ENCODE peak calls at places on chromosomes 11 and 22, in four cellular contexts. One of them, this sample, is unnamed.

GRCh38 chr22:36756031-36756430 is 19.9 kb downstream of the IFT27 start:
- DNase-seq in A549: no peak
- DNase-seq in prostate gland: no peak
- DNase-seq in heart right ventricle: no peak
- DNase-seq in this sample: no peak

GRCh38 chr11:56932572-56933235 is 56.0 kb upstream of the OR5AK2 start:
- DNase-seq in heart right ventricle: no peak
- DNase-seq in prostate gland: peak; percentile 19
- DNase-seq in A549: peak; percentile 91
- DNase-seq in this sample: no peak

GRCh38 chr11:20443596-20443995 is 56.1 kb downstream of the PRMT3 start:
- DNase-seq in A549: peak; percentile 3
- DNase-seq in prostate gland: no peak
- DNase-seq in heart right ventricle: no peak
- DNase-seq in this sample: no peak

GRCh38 chr11:6468712-6469495 is 4.8 kb downstream of the TRIM3 start:
- DNase-seq in prostate gland: peak; percentile 42
- DNase-seq in A549: no peak
- DNase-seq in heart right ventricle: peak; percentile 95
- DNase-seq in this sample: peak; percentile 70

GRCh38 chr11:97364047-97364446 is 974.2 kb downstream of the JRKL start:
- DNase-seq in prostate gland: no peak
- DNase-seq in heart right ventricle: no peak
- DNase-seq in A549: no peak
- DNase-seq in this sample: no peak

GRCh38 chr22:36027960-36028645 is 521 bp downstream of the RBFOX2 start:
- DNase-seq in A549: peak; percentile 45
- DNase-seq in heart right ventricle: peak; percentile 36
- DNase-seq in prostate gland: peak; percentile 19
- DNase-seq in this sample: peak; percentile 2

GRCh38 chr11:120704256-120704750 is 192.8 kb downstream of the GRIK4 start:
- DNase-seq in heart right ventricle: no peak
- DNase-seq in A549: no peak
- DNase-seq in prostate gland: no peak
- DNase-seq in this sample: no peak

GRCh38 chr11:93694109-93694508 is 32.6 kb downstream of the CEP295 start:
- DNase-seq in heart right ventricle: no peak
- DNase-seq in A549: no peak
- DNase-seq in prostate gland: no peak
- DNase-seq in this sample: no peak

DNA sequence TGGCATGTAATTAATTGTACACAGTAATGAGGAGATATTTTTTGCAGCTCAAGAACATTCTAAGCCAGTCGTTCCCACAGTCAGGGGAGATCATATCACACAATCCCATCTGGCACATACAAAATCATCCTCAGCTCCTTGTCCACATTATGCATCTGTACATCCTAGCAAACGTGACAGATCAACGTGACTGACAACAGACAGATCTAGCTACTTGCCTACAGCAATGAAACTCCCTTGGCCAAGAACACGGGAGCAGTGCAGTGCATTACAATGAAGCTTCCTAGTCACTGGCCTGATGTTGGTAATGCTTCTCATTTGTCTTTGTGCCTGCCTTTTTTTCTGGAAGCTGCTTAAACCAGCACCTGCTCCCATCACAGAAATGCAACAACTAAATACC is 24.5 kb upstream of the GUCY1A2 start:
- DNase-seq in prostate gland: no peak
- DNase-seq in heart right ventricle: no peak
- DNase-seq in A549: no peak
- DNase-seq in this sample: no peak
- H3K27ac ChIP-seq in prostate gland: no peak overlapping the region
- H3K27ac ChIP-seq in heart right ventricle: no peak overlapping the region
- H3K27ac ChIP-seq in A549: no peak overlapping the region
- H3K27ac ChIP-seq in this sample: no peak overlapping the region

GRCh38 chr22:25697978-25698377 is 44.0 kb upstream of the MYO18B start:
- DNase-seq in prostate gland: no peak
- DNase-seq in A549: no peak
- DNase-seq in heart right ventricle: no peak
- DNase-seq in this sample: no peak
- H3K27ac ChIP-seq in prostate gland: no peak overlapping the region
- H3K27ac ChIP-seq in A549: no peak overlapping the region
- H3K27ac ChIP-seq in heart right ventricle: no peak overlapping the region
- H3K27ac ChIP-seq in this sample: no peak overlapping the region

GRCh38 chr22:46934172-46934745 is 171.8 kb downstream of the TBC1D22A start:
- DNase-seq in heart right ventricle: no peak
- DNase-seq in prostate gland: no peak
- DNase-seq in A549: no peak
- DNase-seq in this sample: no peak

GRCh38 chr22:46935506-46936377 is 173.3 kb downstream of the TBC1D22A start:
- DNase-seq in prostate gland: peak; percentile 19
- DNase-seq in heart right ventricle: peak; percentile 13
- DNase-seq in A549: no peak
- DNase-seq in this sample: peak; percentile 61

GRCh38 chr22:46936378-46936916 is 174.0 kb downstream of the TBC1D22A start:
- DNase-seq in A549: no peak
- DNase-seq in heart right ventricle: no peak
- DNase-seq in prostate gland: no peak
- DNase-seq in this sample: peak; percentile 28

GRCh38 chr22:46933526-46933925 is 171.1 kb downstream of the TBC1D22A start:
- DNase-seq in prostate gland: no peak
- DNase-seq in A549: no peak
- DNase-seq in heart right ventricle: no peak
- DNase-seq in this sample: no peak

GRCh38 chr22:46934746-46935491 is 172.5 kb downstream of the TBC1D22A start:
- DNase-seq in prostate gland: no peak
- DNase-seq in A549: peak; percentile 23
- DNase-seq in heart right ventricle: no peak
- DNase-seq in this sample: peak; percentile 68
- H3K27ac ChIP-seq in prostate gland: no peak overlapping the region
- H3K27ac ChIP-seq in A549: peak overlapping the region; percentile 81
- H3K27ac ChIP-seq in heart right ventricle: no peak overlapping the region
- H3K27ac ChIP-seq in this sample: peak overlapping the region; percentile 71

GRCh38 chr22:21856197-21856596 is 11.2 kb downstream of the MAPK1 start:
- DNase-seq in prostate gland: no peak
- DNase-seq in A549: no peak
- DNase-seq in heart right ventricle: no peak
- DNase-seq in this sample: no peak

GRCh38 chr22:21855715-21856114 is 11.7 kb downstream of the MAPK1 start:
- DNase-seq in prostate gland: no peak
- DNase-seq in A549: no peak
- DNase-seq in heart right ventricle: no peak
- DNase-seq in this sample: no peak

GRCh38 chr22:21856868-21857267 is 10.6 kb downstream of the MAPK1 start:
- DNase-seq in prostate gland: no peak
- DNase-seq in heart right ventricle: no peak
- DNase-seq in A549: no peak
- DNase-seq in this sample: no peak

GRCh38 chr22:21858025-21858764 is 9.2 kb downstream of the MAPK1 start:
- DNase-seq in prostate gland: no peak
- DNase-seq in A549: no peak
- DNase-seq in heart right ventricle: no peak
- DNase-seq in this sample: no peak

GRCh38 chr22:21857501-21857914 is 9.9 kb downstream of the MAPK1 start:
- DNase-seq in heart right ventricle: no peak
- DNase-seq in A549: no peak
- DNase-seq in prostate gland: no peak
- DNase-seq in this sample: no peak
- H3K27ac ChIP-seq in heart right ventricle: peak overlapping the region; percentile 14
- H3K27ac ChIP-seq in A549: no peak overlapping the region
- H3K27ac ChIP-seq in prostate gland: no peak overlapping the region
- H3K27ac ChIP-seq in this sample: peak overlapping the region; percentile 57

This sample was measured in gastrocnemius medialis.